ENCODE peak calls at places on chromosomes 6 and 20, in four cellular contexts. A, B, W and V are unnamed samples.

GRCh38 chr20:25324412-25324811 is 66.2 kb downstream of the ABHD12 start:
- DNase-seq in A (no peak), B (no peak), W (peak), V (peak)

GRCh38 chr6:97913721-97914120 is 630.7 kb upstream of the MMS22L start:
- DNase-seq in W (no peak), B (no peak), A (no peak), V (no peak)

GRCh38 chr20:35091808-35092523 is 641 bp downstream of the TRPC4AP start:
- DNase-seq in A (no peak), W (no peak), B (no peak), V (no peak)

GRCh38 chr6:35388772-35389352 is 46.5 kb downstream of the PPARD start:
- DNase-seq in B (no peak), A (no peak), W (no peak), V (no peak)

GRCh38 chr6:797479-798077 is 104.6 kb upstream of the EXOC2 start:
- DNase-seq in B (peak), A (no peak), W (no peak), V (peak)

GRCh38 chr20:16216227-16217210 is 356.7 kb downstream of the KIF16B start:
- DNase-seq in B (no peak), W (no peak), A (no peak), V (no peak)

GRCh38 chr20:46209930-46210671 is 92.0 kb downstream of the CD40 start:
- DNase-seq in W (no peak), B (no peak), A (no peak), V (no peak)

GRCh38 chr6:15073344-15073789 is 172.5 kb upstream of the JARID2 start:
- DNase-seq in W (no peak), A (no peak), B (no peak), V (no peak)

GRCh38 chr6:83461438-83461837 is 30.6 kb upstream of the ME1 start:
- DNase-seq in A (no peak), W (no peak), B (no peak), V (no peak)

GRCh38 chr6:42766163-42766670 is 15.6 kb upstream of the BICRAL start:
- DNase-seq in B (no peak), A (no peak), W (no peak), V (no peak)

GRCh38 chr6:22153384-22154158 is 143.3 kb downstream of the PRL start:
- DNase-seq in A (no peak), B (no peak), W (no peak), V (no peak)

DNA sequence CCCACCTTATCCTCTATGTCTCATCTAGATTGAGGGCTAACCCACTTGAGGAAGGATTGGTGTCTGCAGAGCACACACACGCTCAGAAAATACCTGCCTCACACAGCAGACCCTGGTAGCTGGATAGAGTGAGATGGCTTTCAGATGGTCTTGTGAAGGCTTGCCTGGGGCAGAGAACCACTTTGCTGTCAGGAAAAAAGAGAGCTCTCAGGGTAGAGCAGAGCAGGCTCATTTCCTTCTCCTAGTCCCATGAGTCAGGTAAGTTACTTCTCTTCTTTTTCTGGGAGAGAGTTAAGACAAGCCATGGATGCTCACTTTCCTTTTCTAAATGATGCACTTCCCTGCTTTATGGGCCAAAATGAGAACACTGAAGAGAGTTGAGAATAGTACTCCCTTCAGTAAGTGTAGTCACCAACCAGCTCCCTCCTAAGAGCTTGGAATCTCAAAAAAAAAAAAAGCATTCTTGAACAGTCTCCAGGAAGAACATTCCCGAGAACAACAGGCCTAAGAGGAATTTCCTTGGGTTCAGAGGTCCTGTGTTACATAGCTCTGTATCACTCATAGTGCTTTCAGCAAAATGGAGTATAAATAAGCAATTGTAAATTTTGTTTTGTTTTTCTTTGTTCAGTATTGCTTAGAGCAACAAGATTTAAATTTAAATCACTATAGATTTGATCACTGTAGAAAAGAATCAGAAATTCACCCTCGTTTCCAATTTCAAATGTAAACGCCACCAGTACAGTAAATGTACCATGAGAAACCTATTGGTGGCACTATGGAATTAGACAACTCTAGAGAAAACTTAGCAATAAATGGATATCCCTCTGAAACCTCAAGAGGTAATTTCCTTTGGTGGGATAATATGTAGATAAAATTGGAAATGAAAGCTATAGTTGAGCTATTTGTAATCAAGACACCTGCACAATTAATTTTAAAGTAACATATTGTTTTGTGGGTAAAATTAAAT is 530.3 kb downstream of the RFPL4B start:
- DNase-seq in B (peak), W (no peak), A (no peak), V (no peak)
- H3K4me3 ChIP-seq in B (no peak), W (no peak), A (no peak), V (no peak)

GRCh38 chr6:6331393-6331792 is 10.9 kb upstream of the F13A1 start:
- DNase-seq in B (no peak), A (no peak), W (no peak), V (no peak)
- H3K4me3 ChIP-seq in B (no peak), A (no peak), W (no peak), V (no peak)

GRCh38 chr6:166308769-166309589 is 787 bp upstream of the PRR18 start:
- DNase-seq in A (no peak), W (no peak), B (no peak), V (no peak)
- H3K4me3 ChIP-seq in A (no peak), W (no peak), B (peak), V (peak)

DNA sequence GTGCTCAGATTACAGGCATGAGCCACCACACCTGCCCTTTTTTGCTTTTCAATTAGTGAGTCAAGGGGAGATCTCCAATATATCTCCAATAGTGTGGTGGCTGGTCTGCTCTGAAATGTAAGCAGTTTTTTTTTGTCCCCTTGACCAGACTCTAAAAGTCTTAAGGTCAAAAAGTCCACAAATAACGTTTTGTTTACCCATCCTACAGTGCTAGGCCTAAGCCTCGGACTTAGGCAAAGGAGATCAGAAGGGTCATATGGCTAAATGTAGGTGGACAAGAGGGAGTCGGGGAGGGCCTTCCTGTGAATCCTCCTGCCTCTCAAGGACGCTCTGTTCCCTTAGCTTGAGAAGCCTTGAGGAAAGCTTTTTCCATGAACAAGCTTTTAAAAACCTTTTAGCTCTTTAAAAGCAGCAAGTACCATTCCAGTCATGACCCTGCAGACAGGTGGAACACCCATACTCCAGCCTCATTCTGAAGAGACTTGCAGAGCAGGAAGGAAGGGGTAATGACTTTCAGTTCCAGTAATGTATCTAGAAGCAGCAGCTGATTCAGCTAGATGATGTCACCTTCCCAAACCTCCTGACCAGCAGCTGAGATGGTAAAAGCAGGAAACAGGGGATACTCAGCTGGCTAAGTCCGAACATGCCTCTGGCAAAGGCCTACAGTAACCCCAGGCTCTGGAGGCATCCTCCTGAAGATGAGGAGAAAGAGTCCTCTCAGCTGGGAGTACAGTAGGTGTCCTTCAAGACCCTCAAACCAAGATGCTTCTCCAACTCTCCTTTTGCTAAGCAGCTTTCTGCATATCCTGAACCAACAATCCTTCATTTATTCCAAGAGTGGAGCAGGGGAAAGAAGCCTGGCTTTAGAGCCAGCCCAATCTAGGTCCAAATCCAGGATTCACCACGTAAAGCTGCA is 23.6 kb downstream of the BCL2L1 start:
- DNase-seq in B (no peak), W (peak), A (peak), V (peak)
- H3K4me3 ChIP-seq in B (no peak), W (no peak), A (no peak), V (no peak)

GRCh38 chr6:33211666-33212422 is 3.5 kb downstream of the RING1 start:
- DNase-seq in W (peak), B (no peak), A (no peak), V (no peak)

GRCh38 chr6:33211136-33211535 is 2.8 kb downstream of the RING1 start:
- DNase-seq in B (no peak), W (peak), A (no peak), V (no peak)

GRCh38 chr6:33213989-33214335 is 5.7 kb downstream of the RING1 start:
- DNase-seq in B (no peak), A (no peak), W (peak), V (no peak)

GRCh38 chr6:33213166-33213988 is 5.1 kb downstream of the RING1 start:
- DNase-seq in A (no peak), W (peak), B (no peak), V (peak)

GRCh38 chr6:33212857-33213165 is 4.5 kb downstream of the RING1 start:
- DNase-seq in B (no peak), A (no peak), W (no peak), V (no peak)
- H3K4me3 ChIP-seq in B (peak), A (peak), W (no peak), V (no peak)

GRCh38 chr6:37222992-37223391 is 34.6 kb upstream of the TBC1D22B start:
- DNase-seq in B (no peak), A (no peak), W (no peak), V (no peak)
- H3K4me3 ChIP-seq in B (no peak), A (peak), W (no peak), V (no peak)

DNA sequence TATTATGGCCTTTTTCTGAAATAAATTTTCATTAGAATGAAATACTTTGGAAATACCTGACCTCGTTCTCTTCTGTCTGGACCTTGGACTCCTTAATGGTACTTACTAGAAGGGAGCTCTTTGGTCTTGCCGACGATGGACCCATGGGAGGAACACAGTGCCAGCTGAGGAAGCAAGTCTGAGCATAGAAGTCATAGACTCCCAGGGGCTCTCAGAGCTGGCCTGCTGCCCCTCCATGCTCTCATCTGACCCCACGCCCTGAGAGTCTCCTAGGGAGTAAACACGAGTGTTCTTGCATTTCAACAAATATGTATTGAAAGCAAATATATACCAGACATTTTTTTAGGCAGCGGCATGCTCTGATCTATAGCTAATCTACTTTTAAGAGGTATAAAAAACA is 87.8 kb downstream of the PLEKHG1 start:
- DNase-seq in A (peak), W (no peak), B (no peak), V (no peak)
- H3K4me3 ChIP-seq in A (no peak), W (no peak), B (no peak), V (no peak)